ENCODE peak calls at places on chromosomes 11 and 22, in six cellular contexts. C is activated CD8-positive, alpha-beta memory T cell treated with anti-CD3 and anti-CD28 coated beads for 1 hour; S is ELR; U is esophagus muscularis mucosa; L is SK-N-DZ; Y is nucleus accumbens. Z is an unnamed sample.

GRCh38 chr22:44431256-44431655 is 66.8 kb downstream of the RTL6 start:
- DNase-seq in C (no peak), S (no peak), U (no peak), L (no peak), Y (no peak), Z (no peak)

GRCh38 chr22:17501679-17502285 is 61.5 kb upstream of the SLC25A18 start:
- DNase-seq in C (no peak), S (peak), U (no peak), L (peak), Y (no peak), Z (no peak)

GRCh38 chr11:48305923-48306322 is at the start of gene OR4S1:
- DNase-seq in C (no peak), S (no peak), U (no peak), L (no peak), Y (no peak), Z (no peak)

GRCh38 chr11:14480716-14481115 is 18.9 kb downstream of the COPB1 start:
- DNase-seq in C (no peak), S (no peak), U (no peak), L (no peak), Y (no peak), Z (no peak)

GRCh38 chr11:11709447-11710239 is 87.8 kb upstream of the GALNT18 start:
- DNase-seq in C (no peak), S (no peak), U (no peak), L (no peak), Y (peak), Z (no peak)

GRCh38 chr11:36162909-36163434 is 126.3 kb downstream of the COMMD9 start:
- DNase-seq in C (no peak), S (no peak), U (no peak), L (peak), Y (no peak), Z (no peak)

GRCh38 chr11:131854391-131854790 is 484.0 kb downstream of the NTM start:
- DNase-seq in C (no peak), S (no peak), U (no peak), L (no peak), Y (no peak), Z (no peak)

GRCh38 chr11:102462610-102463009 is 10.0 kb upstream of the TMEM123 start:
- DNase-seq in C (no peak), S (no peak), U (no peak), L (no peak), Y (no peak), Z (no peak)

GRCh38 chr11:71180694-71181466 is 71.5 kb downstream of the SHANK2 start:
- DNase-seq in C (no peak), S (no peak), U (no peak), L (no peak), Y (no peak), Z (no peak)

GRCh38 chr22:35023692-35024363 is 42.1 kb upstream of the ISX start:
- DNase-seq in C (peak), S (peak), U (no peak), L (peak), Y (peak), Z (peak)

GRCh38 chr11:91527380-91528030 is 697.1 kb upstream of the FAT3 start:
- DNase-seq in C (no peak), S (no peak), U (no peak), L (no peak), Y (no peak), Z (no peak)

GRCh38 chr11:28606930-28607329 is 498.7 kb downstream of the METTL15 start:
- DNase-seq in C (no peak), S (peak), U (no peak), L (peak), Y (no peak), Z (no peak)

Z was measured in central memory CD8-positive, alpha-beta T cell.